ENCODE peak calls at places on chromosomes 12 and 14, in eight cellular contexts. One of them, this sample, is unnamed.

GRCh38 chr12:21764950-21765349 is 9.6 kb downstream of the KCNJ8 start:
- DNase-seq in cardiac fibroblast: no peak
- DNase-seq in thoracic aorta: no peak
- DNase-seq in tibial nerve: no peak
- DNase-seq in Caco-2: no peak
- DNase-seq in HFF-Myc: no peak
- DNase-seq in foreskin fibroblast: no peak
- DNase-seq in OCI-LY7: no peak
- DNase-seq in this sample: no peak

GRCh38 chr12:101414533-101415119 is 7.1 kb upstream of the ARL1 start:
- DNase-seq in cardiac fibroblast: peak; percentile 72
- DNase-seq in thoracic aorta: no peak
- DNase-seq in HFF-Myc: peak; percentile 56
- DNase-seq in foreskin fibroblast: peak; percentile 75
- DNase-seq in Caco-2: no peak
- DNase-seq in tibial nerve: peak; percentile 75
- DNase-seq in OCI-LY7: peak; percentile 73
- DNase-seq in this sample: no peak

GRCh38 chr12:39780527-39781446 is 161.2 kb upstream of the ABCD2 start:
- DNase-seq in HFF-Myc: no peak
- DNase-seq in foreskin fibroblast: no peak
- DNase-seq in OCI-LY7: no peak
- DNase-seq in tibial nerve: no peak
- DNase-seq in cardiac fibroblast: no peak
- DNase-seq in thoracic aorta: no peak
- DNase-seq in Caco-2: no peak
- DNase-seq in this sample: no peak

GRCh38 chr14:100538566-100539318 is 48.5 kb downstream of the BEGAIN start:
- DNase-seq in thoracic aorta: no peak
- DNase-seq in cardiac fibroblast: no peak
- DNase-seq in foreskin fibroblast: no peak
- DNase-seq in Caco-2: peak; percentile 20
- DNase-seq in HFF-Myc: no peak
- DNase-seq in tibial nerve: no peak
- DNase-seq in OCI-LY7: no peak
- DNase-seq in this sample: no peak

GRCh38 chr12:102567031-102567985 is 86.9 kb upstream of the IGF1 start:
- DNase-seq in Caco-2: peak; percentile 55
- DNase-seq in foreskin fibroblast: peak; percentile 80
- DNase-seq in tibial nerve: no peak
- DNase-seq in HFF-Myc: peak; percentile 21
- DNase-seq in thoracic aorta: no peak
- DNase-seq in cardiac fibroblast: peak; percentile 40
- DNase-seq in OCI-LY7: no peak
- DNase-seq in this sample: peak; percentile 61

GRCh38 chr12:123540899-123541662 is 7.6 kb upstream of the RILPL1 start:
- DNase-seq in foreskin fibroblast: no peak
- DNase-seq in tibial nerve: no peak
- DNase-seq in Caco-2: no peak
- DNase-seq in OCI-LY7: no peak
- DNase-seq in thoracic aorta: no peak
- DNase-seq in cardiac fibroblast: no peak
- DNase-seq in HFF-Myc: no peak
- DNase-seq in this sample: no peak

GRCh38 chr14:104450811-104451401 is 128.7 kb upstream of the C14orf180 start:
- DNase-seq in thoracic aorta: no peak
- DNase-seq in cardiac fibroblast: no peak
- DNase-seq in OCI-LY7: no peak
- DNase-seq in HFF-Myc: no peak
- DNase-seq in tibial nerve: no peak
- DNase-seq in foreskin fibroblast: no peak
- DNase-seq in Caco-2: no peak
- DNase-seq in this sample: no peak

GRCh38 chr14:56996721-56997399 is 186.6 kb upstream of the OTX2 start:
- DNase-seq in thoracic aorta: no peak
- DNase-seq in tibial nerve: no peak
- DNase-seq in Caco-2: no peak
- DNase-seq in cardiac fibroblast: no peak
- DNase-seq in foreskin fibroblast: no peak
- DNase-seq in OCI-LY7: no peak
- DNase-seq in HFF-Myc: no peak
- DNase-seq in this sample: no peak

GRCh38 chr14:100755649-100756048 is 29.0 kb downstream of the DLK1 start:
- DNase-seq in HFF-Myc: no peak
- DNase-seq in OCI-LY7: no peak
- DNase-seq in Caco-2: no peak
- DNase-seq in tibial nerve: no peak
- DNase-seq in cardiac fibroblast: no peak
- DNase-seq in foreskin fibroblast: peak; percentile 30
- DNase-seq in thoracic aorta: no peak
- DNase-seq in this sample: no peak

GRCh38 chr14:21118933-21119332 is 18.1 kb downstream of the TMEM253 start:
- DNase-seq in cardiac fibroblast: no peak
- DNase-seq in tibial nerve: no peak
- DNase-seq in Caco-2: no peak
- DNase-seq in foreskin fibroblast: no peak
- DNase-seq in thoracic aorta: no peak
- DNase-seq in HFF-Myc: no peak
- DNase-seq in OCI-LY7: no peak
- DNase-seq in this sample: no peak
- H3K4me3 ChIP-seq in cardiac fibroblast: no peak overlapping the region
- H3K4me3 ChIP-seq in tibial nerve: no peak overlapping the region
- H3K4me3 ChIP-seq in Caco-2: no peak overlapping the region
- H3K4me3 ChIP-seq in foreskin fibroblast: no peak overlapping the region
- H3K4me3 ChIP-seq in thoracic aorta: no peak overlapping the region
- H3K4me3 ChIP-seq in HFF-Myc: no peak overlapping the region
- H3K4me3 ChIP-seq in OCI-LY7: no peak overlapping the region
- H3K4me3 ChIP-seq in this sample: no peak overlapping the region

DNA sequence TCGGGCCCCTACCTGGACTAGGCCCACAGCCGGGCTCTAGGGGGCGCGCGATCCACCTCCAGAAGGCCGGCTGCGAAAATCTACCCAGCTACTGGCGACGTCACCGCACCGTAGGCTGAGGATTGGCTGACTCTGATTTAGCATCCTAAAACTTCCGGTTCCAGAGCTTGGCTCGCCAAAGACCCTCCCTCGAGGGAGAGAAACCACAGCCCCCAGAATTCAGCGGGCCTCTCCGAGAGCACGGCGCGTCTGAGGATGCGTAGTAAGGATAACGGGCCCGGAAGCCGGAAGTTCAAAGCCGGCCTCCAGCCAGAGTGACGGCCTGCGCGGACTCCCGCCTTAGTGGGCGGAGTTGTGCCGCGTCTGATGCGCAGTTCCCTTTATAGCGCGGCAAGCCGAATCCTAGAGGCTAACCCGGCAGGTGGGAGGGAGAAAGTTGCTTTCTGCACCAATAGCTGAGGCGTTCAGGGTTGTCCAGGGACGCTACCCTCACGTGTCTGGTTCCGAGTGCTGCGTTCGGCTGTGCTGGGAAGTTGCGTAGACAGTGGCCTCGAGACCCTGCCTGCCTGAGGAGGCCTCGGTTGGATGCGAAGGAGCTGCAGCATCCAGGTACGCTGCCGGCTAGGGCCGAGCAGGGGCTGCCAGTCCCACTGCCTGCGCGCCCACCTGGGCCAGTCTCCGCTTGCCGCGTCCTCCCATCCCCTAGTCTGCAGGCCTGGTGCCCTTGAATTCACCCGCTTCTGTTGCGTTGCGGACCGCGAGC is at the start of gene COX14:
- DNase-seq in tibial nerve: peak; percentile 99
- DNase-seq in foreskin fibroblast: peak; percentile 100
- DNase-seq in Caco-2: peak; percentile 100
- DNase-seq in cardiac fibroblast: peak; percentile 100
- DNase-seq in HFF-Myc: peak; percentile 98
- DNase-seq in OCI-LY7: peak; percentile 100
- DNase-seq in thoracic aorta: peak; percentile 95
- DNase-seq in this sample: peak; percentile 95
- TF ChIP-seq CTCF in tibial nerve: peak; percentile 92
- TF ChIP-seq CTCF in foreskin fibroblast: peak; percentile 97
- TF ChIP-seq CTCF in Caco-2: peak; percentile 97
- TF ChIP-seq CTCF in cardiac fibroblast: peak; percentile 90
- TF ChIP-seq CTCF in HFF-Myc: peak; percentile 97
- TF ChIP-seq CTCF in OCI-LY7: peak; percentile 98
- TF ChIP-seq CTCF in thoracic aorta: peak; percentile 79
- TF ChIP-seq CTCF in this sample: peak; percentile 92

GRCh38 chr12:28108599-28108998 is 81.7 kb upstream of the CCDC91 start:
- DNase-seq in Caco-2: no peak
- DNase-seq in HFF-Myc: no peak
- DNase-seq in cardiac fibroblast: peak; percentile 52
- DNase-seq in thoracic aorta: no peak
- DNase-seq in tibial nerve: no peak
- DNase-seq in OCI-LY7: no peak
- DNase-seq in foreskin fibroblast: no peak
- DNase-seq in this sample: no peak

GRCh38 chr12:28104893-28105864 is 85.1 kb upstream of the CCDC91 start:
- DNase-seq in Caco-2: no peak
- DNase-seq in HFF-Myc: no peak
- DNase-seq in cardiac fibroblast: peak; percentile 54
- DNase-seq in OCI-LY7: no peak
- DNase-seq in tibial nerve: no peak
- DNase-seq in foreskin fibroblast: no peak
- DNase-seq in thoracic aorta: no peak
- DNase-seq in this sample: no peak

GRCh38 chr12:28107679-28108078 is 82.6 kb upstream of the CCDC91 start:
- DNase-seq in HFF-Myc: no peak
- DNase-seq in foreskin fibroblast: peak; percentile 20
- DNase-seq in OCI-LY7: no peak
- DNase-seq in cardiac fibroblast: no peak
- DNase-seq in thoracic aorta: no peak
- DNase-seq in Caco-2: no peak
- DNase-seq in tibial nerve: no peak
- DNase-seq in this sample: no peak

GRCh38 chr12:28100717-28101116 is 89.5 kb upstream of the CCDC91 start:
- DNase-seq in HFF-Myc: no peak
- DNase-seq in Caco-2: no peak
- DNase-seq in cardiac fibroblast: no peak
- DNase-seq in OCI-LY7: no peak
- DNase-seq in thoracic aorta: no peak
- DNase-seq in tibial nerve: no peak
- DNase-seq in foreskin fibroblast: no peak
- DNase-seq in this sample: no peak

GRCh38 chr12:28104338-28104737 is 85.9 kb upstream of the CCDC91 start:
- DNase-seq in tibial nerve: no peak
- DNase-seq in foreskin fibroblast: no peak
- DNase-seq in HFF-Myc: no peak
- DNase-seq in OCI-LY7: no peak
- DNase-seq in Caco-2: no peak
- DNase-seq in cardiac fibroblast: no peak
- DNase-seq in thoracic aorta: no peak
- DNase-seq in this sample: no peak
- H3K4me3 ChIP-seq in tibial nerve: no peak overlapping the region
- H3K4me3 ChIP-seq in foreskin fibroblast: no peak overlapping the region
- H3K4me3 ChIP-seq in HFF-Myc: no peak overlapping the region
- H3K4me3 ChIP-seq in OCI-LY7: no peak overlapping the region
- H3K4me3 ChIP-seq in Caco-2: no peak overlapping the region
- H3K4me3 ChIP-seq in cardiac fibroblast: no peak overlapping the region
- H3K4me3 ChIP-seq in thoracic aorta: no peak overlapping the region
- H3K4me3 ChIP-seq in this sample: no peak overlapping the region

GRCh38 chr14:105889666-105890473 is 363.5 kb downstream of the TMEM121 start:
- DNase-seq in tibial nerve: no peak
- DNase-seq in thoracic aorta: no peak
- DNase-seq in Caco-2: peak; percentile 12
- DNase-seq in OCI-LY7: no peak
- DNase-seq in HFF-Myc: no peak
- DNase-seq in cardiac fibroblast: no peak
- DNase-seq in foreskin fibroblast: no peak
- DNase-seq in this sample: no peak
- TF ChIP-seq CTCF in tibial nerve: no peak
- TF ChIP-seq CTCF in thoracic aorta: no peak
- TF ChIP-seq CTCF in Caco-2: no peak
- TF ChIP-seq CTCF in OCI-LY7: no peak
- TF ChIP-seq CTCF in HFF-Myc: no peak
- TF ChIP-seq CTCF in cardiac fibroblast: no peak
- TF ChIP-seq CTCF in foreskin fibroblast: no peak
- TF ChIP-seq CTCF in this sample: no peak

DNA sequence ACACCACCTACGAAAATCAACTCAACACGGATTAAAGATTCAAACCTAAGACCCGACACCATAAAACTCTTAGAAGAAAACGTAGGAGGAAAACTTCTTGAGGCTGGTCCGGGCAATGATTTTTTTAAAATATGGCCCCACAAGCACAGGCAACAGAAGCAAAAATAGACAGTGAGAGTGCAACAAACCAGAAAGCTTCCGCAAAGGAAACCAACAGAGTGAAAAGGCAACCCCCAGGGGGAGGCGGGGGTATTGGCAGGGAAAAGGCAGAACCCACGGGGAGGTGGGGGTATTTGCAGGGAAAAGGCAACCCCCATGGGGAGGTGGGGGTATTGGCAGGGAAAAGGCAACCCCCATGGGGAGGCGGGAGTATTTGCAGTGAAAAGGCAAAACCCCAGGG is 20.5 kb upstream of the FBRSL1 start:
- DNase-seq in HFF-Myc: no peak
- DNase-seq in tibial nerve: no peak
- DNase-seq in foreskin fibroblast: no peak
- DNase-seq in thoracic aorta: no peak
- DNase-seq in cardiac fibroblast: no peak
- DNase-seq in OCI-LY7: no peak
- DNase-seq in Caco-2: no peak
- DNase-seq in this sample: no peak
- H3K4me3 ChIP-seq in HFF-Myc: no peak overlapping the region
- H3K4me3 ChIP-seq in tibial nerve: no peak overlapping the region
- H3K4me3 ChIP-seq in foreskin fibroblast: no peak overlapping the region
- H3K4me3 ChIP-seq in thoracic aorta: no peak overlapping the region
- H3K4me3 ChIP-seq in cardiac fibroblast: no peak overlapping the region
- H3K4me3 ChIP-seq in OCI-LY7: no peak overlapping the region
- H3K4me3 ChIP-seq in Caco-2: no peak overlapping the region
- H3K4me3 ChIP-seq in this sample: no peak overlapping the region